ENCODE peak calls at places on chromosomes 6 and 20, in four cellular contexts. B is heart left ventricle, W is WERI-Rb-1, V is BE2C. Z is an unnamed sample.
A peak's percentile ranks its signal among the peaks of the same experiment; 100 is the strongest.

GRCh38 chr20:39660251-39660650 is 698.1 kb downstream of the DHX35 start:
- DNase-seq in V (no peak), W (no peak), B (no peak), Z (peak; percentile 30)

GRCh38 chr20:17612287-17612974 is 42.6 kb downstream of the DSTN start:
- DNase-seq in W (no peak), B (peak; percentile 19), V (no peak), Z (peak; percentile 41)

GRCh38 chr6:132192646-132193045 is 208.6 kb downstream of the MOXD1 start:
- DNase-seq in V (no peak), B (no peak), W (no peak), Z (no peak)

GRCh38 chr6:131597448-131597847 is 24.4 kb downstream of the ARG1 start:
- DNase-seq in B (no peak), V (no peak), W (no peak), Z (no peak)

GRCh38 chr20:22717466-22717865 is 133.1 kb upstream of the FOXA2 start:
- DNase-seq in W (no peak), B (peak; percentile 38), V (no peak), Z (no peak)

GRCh38 chr6:21679761-21680265 is 86.3 kb downstream of the SOX4 start:
- DNase-seq in W (no peak), B (no peak), V (no peak), Z (peak; percentile 73)

GRCh38 chr6:169070506-169071176 is 183.0 kb downstream of the THBS2 start:
- DNase-seq in B (peak; percentile 50), V (peak; percentile 30), W (no peak), Z (peak; percentile 98)

GRCh38 chr6:42429042-42429574 is 22.6 kb downstream of the TRERF1 start:
- DNase-seq in V (no peak), W (no peak), B (no peak), Z (no peak)

GRCh38 chr6:144052488-144052887 is 42.9 kb downstream of the SF3B5 start:
- DNase-seq in B (no peak), W (no peak), V (no peak), Z (no peak)

GRCh38 chr20:50391444-50392137 is 118.6 kb upstream of the PTPN1 start:
- DNase-seq in B (no peak), V (no peak), W (no peak), Z (no peak)

GRCh38 chr20:17023036-17023435 is 203.8 kb upstream of the PCSK2 start:
- DNase-seq in V (no peak), B (no peak), W (no peak), Z (no peak)

GRCh38 chr20:44035924-44036323 is 121.3 kb downstream of the TOX2 start:
- DNase-seq in B (no peak), V (no peak), W (no peak), Z (no peak)

GRCh38 chr6:150418825-150419594 is 50.2 kb downstream of the IYD start:
- DNase-seq in W (peak; percentile 57), B (peak; percentile 72), V (peak; percentile 67), Z (peak; percentile 50)

GRCh38 chr20:35020108-35021031 is 64.7 kb downstream of the MYH7B start:
- DNase-seq in V (no peak), B (no peak), W (no peak), Z (no peak)

GRCh38 chr20:44776977-44777376 is 31.3 kb downstream of the KCNK15 start:
- DNase-seq in V (no peak), W (no peak), B (no peak), Z (peak; percentile 20)

GRCh38 chr6:12751694-12752304 is 35.2 kb downstream of the PHACTR1 start:
- DNase-seq in W (no peak), B (peak; percentile 36), V (peak; percentile 7), Z (peak; percentile 24)

GRCh38 chr6:151806757-151807512 is 547 bp upstream of the ESR1 start:
- DNase-seq in B (no peak), W (peak; percentile 24), V (no peak), Z (no peak)

GRCh38 chr20:34458631-34459030 is 57.6 kb upstream of the DYNLRB1 start:
- DNase-seq in W (no peak), V (no peak), B (no peak), Z (no peak)

GRCh38 chr20:8183526-8183925 is 51.5 kb downstream of the PLCB1 start:
- DNase-seq in W (no peak), V (no peak), B (no peak), Z (no peak)

GRCh38 chr6:43883698-43884659 is 114.0 kb downstream of the VEGFA start:
- DNase-seq in V (no peak), W (no peak), B (no peak), Z (no peak)

GRCh38 chr6:2971420-2972218 is at the start of gene SERPINB6:
- DNase-seq in B (peak; percentile 87), V (peak; percentile 69), W (peak; percentile 72), Z (peak; percentile 36)

DNA sequence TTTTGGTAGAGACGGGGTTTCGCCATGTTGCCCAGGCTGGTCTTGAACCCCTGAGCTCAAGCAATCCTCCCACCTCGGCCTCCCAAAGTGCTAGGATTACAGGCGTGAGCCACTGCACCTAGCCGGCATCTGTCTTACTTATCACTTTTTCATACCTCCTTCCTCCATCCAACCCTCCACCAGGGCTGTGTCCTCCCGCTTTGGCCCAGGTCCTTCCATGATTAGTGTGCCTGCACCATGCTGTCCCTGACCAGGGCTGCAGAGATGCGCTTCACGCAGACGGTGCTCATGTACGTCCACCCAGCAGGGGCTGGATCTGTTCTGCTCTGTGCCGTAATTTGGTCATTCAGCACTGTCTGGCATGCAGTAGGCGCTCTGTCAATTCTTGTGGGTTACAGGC is 85.8 kb downstream of the SRC start:
- DNase-seq in V (no peak), B (no peak), W (no peak), Z (no peak)
- TF ChIP-seq CTCF in V (no peak), B (no peak), W (no peak), Z (no peak)

DNA sequence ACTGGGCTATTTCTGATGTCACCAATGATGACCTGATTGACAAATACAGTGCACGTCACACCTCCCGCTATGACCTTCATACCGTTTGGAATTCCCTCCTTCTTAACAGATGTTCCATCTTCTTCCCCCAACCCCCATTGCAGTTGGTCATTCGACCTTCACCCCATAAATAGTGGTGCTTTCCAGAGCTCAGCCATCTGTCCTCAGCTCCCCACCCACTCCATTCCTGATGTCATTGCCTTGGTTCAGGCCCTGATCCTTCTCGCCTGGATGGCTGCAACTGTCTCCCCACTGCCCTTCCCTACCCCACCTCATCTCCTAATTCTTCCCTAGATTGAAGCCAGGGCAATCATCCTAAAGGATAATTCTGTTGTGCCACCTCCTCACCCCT is 198.4 kb downstream of the SOD2 start:
- DNase-seq in B (peak; percentile 23), V (no peak), W (no peak), Z (no peak)
- H3K9me3 ChIP-seq in B (peaks cover 9% of the 10 kb centered on the region), V (no peaks in the 10 kb centered on the region), W (peaks cover 3% of the 10 kb centered on the region), Z (no peaks in the 10 kb centered on the region)

DNA sequence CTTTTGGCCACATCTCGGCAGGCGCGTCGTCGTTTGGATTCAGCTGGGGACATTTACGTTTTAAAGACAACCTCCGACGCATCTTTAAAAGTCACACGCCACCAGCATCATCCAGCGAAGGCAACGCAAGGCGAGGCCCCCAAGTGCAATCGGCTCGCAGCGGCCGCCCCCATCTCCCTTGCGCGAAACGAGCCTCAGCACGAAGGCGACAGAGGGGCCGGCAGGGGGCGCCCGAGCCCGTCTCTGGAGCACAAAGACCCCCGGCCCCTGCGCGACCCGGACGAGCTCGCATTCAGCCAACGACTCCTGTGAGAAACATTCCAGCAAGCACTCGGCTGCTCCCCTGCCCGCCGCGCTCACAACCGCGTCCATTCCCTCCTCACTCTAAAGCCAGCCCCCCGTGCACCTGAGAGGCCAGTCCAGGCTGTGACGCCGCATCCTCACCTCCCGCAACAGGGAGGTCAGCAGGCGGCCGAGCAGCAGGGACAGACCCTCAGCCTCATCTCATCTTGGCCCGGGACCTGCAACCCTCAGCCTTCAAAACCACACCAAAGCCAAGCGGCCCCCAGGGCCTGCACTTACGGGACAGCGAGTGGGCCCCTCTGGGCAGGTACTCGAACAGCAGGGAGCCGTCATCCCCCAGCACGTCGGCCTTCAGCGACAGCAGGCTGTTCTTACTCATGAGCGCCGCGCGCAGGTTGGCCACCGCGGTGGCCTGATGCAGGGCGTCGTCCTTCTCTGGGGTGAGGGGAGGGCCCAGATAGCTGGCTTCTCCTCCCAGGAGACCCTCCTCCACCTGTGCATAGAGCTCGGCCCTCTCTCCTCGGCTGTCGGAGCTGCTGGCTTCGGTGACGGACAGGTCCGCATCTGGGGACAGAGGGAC is 35.8 kb downstream of the SLC2A4RG start:
- DNase-seq in W (peak; percentile 29), V (peak; percentile 88), B (no peak), Z (no peak)
- H3K4me3 ChIP-seq in W (no peak overlapping the region), V (peak overlapping the region; percentile 40), B (no peak overlapping the region), Z (no peak overlapping the region)

DNA sequence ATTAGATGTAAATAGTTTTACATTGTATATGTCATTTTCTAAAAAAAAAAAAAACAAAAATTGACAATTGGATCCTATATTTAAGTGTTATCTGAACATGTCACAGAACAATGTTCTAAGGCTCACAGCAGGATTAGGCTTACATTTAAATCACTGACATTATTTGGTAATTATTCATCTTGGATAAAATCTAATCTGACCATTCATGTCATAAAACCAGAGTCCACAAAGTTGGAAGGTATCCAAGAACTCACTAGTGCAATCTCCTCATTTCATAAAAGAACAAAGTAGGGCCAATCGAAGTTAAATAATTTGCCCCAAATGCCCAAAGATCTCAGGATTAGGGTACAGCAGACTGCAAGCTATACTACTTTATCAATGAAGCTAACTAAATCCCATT is 73.0 kb downstream of the PDSS2 start:
- DNase-seq in V (no peak), W (no peak), B (no peak), Z (peak; percentile 24)
- TF ChIP-seq CTCF in V (no peak), W (no peak), B (no peak), Z (no peak)

GRCh38 chr20:30595698-30596097 is 661.8 kb upstream of the DEFB115 start:
- DNase-seq in B (no peak), V (no peak), W (no peak), Z (no peak)

GRCh38 chr20:30599990-30600389 is 657.5 kb upstream of the DEFB115 start:
- DNase-seq in W (no peak), B (no peak), V (no peak), Z (no peak)

GRCh38 chr20:30602424-30602823 is 655.0 kb upstream of the DEFB115 start:
- DNase-seq in W (no peak), V (no peak), B (no peak), Z (no peak)

GRCh38 chr20:30601974-30602373 is 655.5 kb upstream of the DEFB115 start:
- DNase-seq in W (no peak), V (no peak), B (no peak), Z (no peak)

GRCh38 chr20:30598460-30599230 is 658.8 kb upstream of the DEFB115 start:
- DNase-seq in B (no peak), V (no peak), W (no peak), Z (no peak)
- H3K9me3 ChIP-seq in B (peaks cover 2% of the 10 kb centered on the region), V (no peaks in the 10 kb centered on the region), W (no peaks in the 10 kb centered on the region), Z (peaks cover 24% of the 10 kb centered on the region)

DNA sequence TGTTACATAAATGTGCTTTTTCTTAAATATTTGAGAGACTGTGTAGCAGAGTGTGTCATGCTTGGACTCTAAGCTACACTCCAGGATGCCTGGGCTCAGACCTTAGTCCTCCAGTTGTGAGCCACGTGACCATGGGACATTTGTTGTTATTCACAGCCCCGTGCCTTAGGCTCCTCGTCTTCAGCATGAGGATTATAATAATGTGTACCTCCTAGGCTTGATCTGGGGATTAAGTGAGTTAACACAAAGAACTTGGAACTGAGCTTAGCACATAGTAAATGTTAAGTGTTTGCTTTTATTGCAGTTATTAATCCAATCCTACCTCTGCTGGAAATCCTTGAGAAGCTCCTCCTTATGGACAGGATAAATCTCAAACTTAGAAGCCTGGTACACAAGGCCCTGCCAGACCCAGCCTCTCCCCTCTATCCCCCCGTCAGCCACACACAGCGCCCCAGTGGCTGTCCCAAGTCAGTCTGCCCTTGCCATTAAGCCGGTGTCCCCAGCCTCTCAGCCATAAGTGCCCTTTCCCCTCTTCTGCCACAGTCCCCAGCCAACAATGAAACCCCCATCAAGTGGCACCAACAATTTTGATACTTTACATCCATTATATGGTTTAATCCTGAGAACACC is 177.5 kb downstream of the TMEM242 start:
- DNase-seq in W (peak; percentile 77), B (no peak), V (no peak), Z (no peak)
- H3K4me3 ChIP-seq in W (no peak overlapping the region), B (no peak overlapping the region), V (no peak overlapping the region), Z (no peak overlapping the region)

Z was measured in mammary epithelial cell.